ENCODE peak calls at places on chromosomes 5 and 9, in ten cellular contexts. S, N, V, W, M, Q, K, B, T and I are unnamed samples.
A peak's percentile ranks its signal among the peaks of the same experiment; 100 is the strongest.

GRCh38 chr5:115543931-115544370 is 624 bp downstream of the FEM1C start:
- DNase-seq in B (peak; percentile 42), W (no peak), K (no peak), V (peak; percentile 71), S (no peak), N (no peak), Q (peak; percentile 55), M (peak; percentile 71), T (peak; percentile 29), I (peak; percentile 46)

GRCh38 chr9:127545196-127546124 is 66.6 kb upstream of the STXBP1 start:
- DNase-seq in M (no peak), N (no peak), B (peak; percentile 92), S (no peak), W (no peak), K (no peak), V (peak; percentile 88), T (peak; percentile 96), Q (peak; percentile 82), I (peak; percentile 93)

GRCh38 chr9:133127340-133127981 is 6.4 kb upstream of the RALGDS start:
- DNase-seq in K (no peak), M (peak; percentile 91), S (peak; percentile 50), V (peak; percentile 86), W (no peak), N (no peak), B (peak; percentile 95), T (no peak), Q (peak; percentile 84), I (peak; percentile 62)

GRCh38 chr5:100553209-100553608 is 18.0 kb downstream of the FAM174A start:
- DNase-seq in W (no peak), T (no peak), M (no peak), K (no peak), S (no peak), B (no peak), Q (no peak), N (no peak), V (no peak), I (no peak)

GRCh38 chr5:96300986-96301385 is 132.1 kb downstream of the PCSK1 start:
- DNase-seq in M (no peak), B (no peak), Q (no peak), K (no peak), T (no peak), W (no peak), N (no peak), V (no peak), S (no peak), I (no peak)

GRCh38 chr5:132260714-132261615 is 3.5 kb downstream of the PDLIM4 start:
- DNase-seq in Q (peak; percentile 59), B (peak; percentile 86), N (no peak), V (peak; percentile 92), M (peak; percentile 79), K (no peak), T (no peak), S (peak; percentile 72), W (no peak), I (no peak)

GRCh38 chr9:98380065-98380681 is 124.7 kb upstream of the TBC1D2 start:
- DNase-seq in T (no peak), N (peak; percentile 19), B (no peak), V (no peak), K (no peak), M (peak; percentile 11), S (no peak), W (peak; percentile 7), Q (no peak), I (no peak)

GRCh38 chr5:143016777-143017374 is 246.7 kb downstream of the ARHGAP26 start:
- DNase-seq in T (no peak), V (no peak), K (no peak), B (no peak), N (peak; percentile 30), S (no peak), W (no peak), Q (no peak), M (no peak), I (peak; percentile 39)

DNA sequence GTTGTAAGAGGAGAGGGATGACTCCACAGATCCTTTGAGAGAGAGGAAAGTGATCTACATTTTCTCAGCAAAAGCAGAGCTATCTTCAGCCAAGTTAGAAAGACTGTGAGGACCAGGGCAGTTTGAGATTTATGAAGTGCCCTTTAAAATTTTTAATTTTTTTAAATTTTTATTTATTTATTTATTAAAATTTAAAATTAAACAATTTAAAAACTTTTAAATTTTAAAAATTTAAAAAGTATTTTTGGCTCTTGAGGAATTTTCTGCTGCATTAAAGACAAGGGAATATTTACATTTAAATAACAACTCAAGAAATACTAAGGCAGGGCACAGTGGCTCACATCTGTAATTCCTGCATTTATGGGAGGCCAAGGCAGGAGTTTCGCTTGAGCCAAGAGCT is 30.4 kb upstream of the OCLN start:
- DNase-seq in M (no peak), K (no peak), B (no peak), V (no peak), W (no peak), N (no peak), T (no peak), S (no peak), Q (no peak), I (no peak)
- H3K4me1 ChIP-seq in M (no peaks in the 10 kb centered on the region), K (no peaks in the 10 kb centered on the region), B (no peaks in the 10 kb centered on the region), V (no peaks in the 10 kb centered on the region), W (no peaks in the 10 kb centered on the region), N (no peaks in the 10 kb centered on the region), T (peaks cover 6% of the 10 kb centered on the region), S (no peaks in the 10 kb centered on the region), Q (no peaks in the 10 kb centered on the region), I (no peaks in the 10 kb centered on the region)

GRCh38 chr5:180069589-180070247 is 1.8 kb downstream of the RNF130 start:
- DNase-seq in M (no peak), V (no peak), B (peak; percentile 28), Q (peak; percentile 56), W (no peak), T (peak; percentile 56), K (no peak), S (no peak), N (no peak), I (peak; percentile 16)
- TF ChIP-seq POLR2AphosphoS5 in M (no peak), V (no peak), B (peak; percentile 29), Q (no peak), W (no peak), T (no peak), K (no peak), S (no peak), N (no peak), I (peak; percentile 32)

GRCh38 chr5:138722518-138722917 is 30.7 kb upstream of the CTNNA1 start:
- DNase-seq in Q (peak; percentile 65), T (no peak), W (no peak), N (no peak), S (no peak), M (no peak), V (no peak), B (no peak), K (no peak), I (no peak)
- H3K4me1 ChIP-seq in Q (peaks cover 16% of the 10 kb centered on the region), T (peaks cover 56% of the 10 kb centered on the region), W (peaks cover 26% of the 10 kb centered on the region), N (peaks cover 19% of the 10 kb centered on the region), S (peaks cover 22% of the 10 kb centered on the region), M (peaks cover 31% of the 10 kb centered on the region), V (peaks cover 19% of the 10 kb centered on the region), B (peaks cover 4% of the 10 kb centered on the region), K (peaks cover 4% of the 10 kb centered on the region), I (peaks cover 11% of the 10 kb centered on the region)

GRCh38 chr9:129888809-129889460 is 53.7 kb downstream of the USP20 start:
- DNase-seq in V (no peak), K (no peak), B (no peak), Q (no peak), W (no peak), N (no peak), T (no peak), M (no peak), S (no peak), I (no peak)

GRCh38 chr9:129886226-129887174 is 51.2 kb downstream of the USP20 start:
- DNase-seq in S (no peak), K (no peak), W (no peak), N (no peak), V (no peak), T (no peak), Q (no peak), B (no peak), M (no peak), I (no peak)

GRCh38 chr9:129889461-129889935 is 54.2 kb downstream of the USP20 start:
- DNase-seq in S (no peak), N (no peak), T (no peak), K (no peak), Q (no peak), V (no peak), M (no peak), B (no peak), W (no peak), I (no peak)

GRCh38 chr9:129887210-129888084 is 52.2 kb downstream of the USP20 start:
- DNase-seq in K (no peak), W (no peak), M (no peak), V (no peak), S (no peak), N (no peak), Q (no peak), B (no peak), T (no peak), I (no peak)

DNA sequence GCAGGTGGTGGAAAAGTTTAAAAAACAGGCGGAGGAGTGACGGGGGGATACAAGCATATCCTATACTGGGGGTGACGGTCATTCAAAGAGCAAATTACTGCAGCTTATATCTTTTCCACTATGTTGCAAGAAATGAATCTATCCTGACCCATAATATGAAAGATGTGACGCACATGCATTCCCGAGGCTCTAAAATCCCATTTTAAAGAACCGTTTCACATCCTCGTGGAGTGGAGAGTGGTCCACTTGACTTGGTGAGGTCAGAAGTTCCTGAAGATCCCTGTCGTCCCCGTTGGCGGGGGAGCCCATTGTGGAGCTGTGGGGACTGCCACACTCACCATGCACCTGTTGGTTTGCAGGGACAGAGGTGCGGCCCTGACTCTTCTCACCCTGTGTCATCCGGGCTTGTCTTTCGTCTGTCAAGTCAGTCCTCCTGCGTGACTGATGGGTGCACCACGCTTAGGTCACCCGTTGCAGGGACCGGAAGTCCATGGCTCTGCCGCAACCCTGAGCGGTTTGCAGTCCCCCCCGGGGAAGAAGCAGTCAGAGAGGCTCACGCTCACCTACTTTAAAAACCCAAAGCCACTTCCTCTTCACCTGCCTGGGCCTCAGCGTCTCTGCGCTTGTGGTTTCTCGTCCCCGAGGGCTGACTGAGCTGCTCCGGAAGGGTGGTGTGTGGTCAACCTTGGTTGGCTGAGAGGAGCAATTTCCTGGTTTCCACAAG is 53.0 kb downstream of the USP20 start:
- DNase-seq in W (no peak), B (peak; percentile 37), S (no peak), M (no peak), V (no peak), T (no peak), Q (peak; percentile 62), K (no peak), N (no peak), I (no peak)
- TF ChIP-seq POLR2AphosphoS5 in W (no peak), B (no peak), S (no peak), M (no peak), V (peak; percentile 16), T (no peak), Q (no peak), K (no peak), N (no peak), I (no peak)

GRCh38 chr5:177578331-177578730 is 13.7 kb upstream of the TMED9 start:
- DNase-seq in K (no peak), B (no peak), V (no peak), S (no peak), Q (no peak), W (no peak), N (no peak), T (no peak), M (no peak), I (no peak)
- H3K4me1 ChIP-seq in K (no peaks in the 10 kb centered on the region), B (no peaks in the 10 kb centered on the region), V (no peaks in the 10 kb centered on the region), S (no peaks in the 10 kb centered on the region), Q (no peaks in the 10 kb centered on the region), W (no peaks in the 10 kb centered on the region), N (no peaks in the 10 kb centered on the region), T (no peaks in the 10 kb centered on the region), M (no peaks in the 10 kb centered on the region), I (peaks cover 3% of the 10 kb centered on the region)

GRCh38 chr9:12696931-12697622 is 3.9 kb downstream of the TYRP1 start:
- DNase-seq in V (no peak), S (no peak), B (no peak), M (no peak), Q (no peak), T (no peak), N (no peak), K (no peak), W (no peak), I (no peak)
- TF ChIP-seq POLR2AphosphoS5 in V (no peak), S (no peak), B (no peak), M (no peak), Q (no peak), T (no peak), N (no peak), K (no peak), W (no peak), I (no peak)